ENCODE peak calls at places on chromosomes 2 and 18, in five cellular contexts. A is tibial nerve; E is astrocyte; V is CD8-positive, alpha-beta T cell; C is neural progenitor cell. U is an unnamed sample.

GRCh38 chr18:10131783-10132381 is 218.1 kb downstream of the VAPA start:
- DNase-seq in A (no peak), E (no peak), V (no peak), C (peak; percentile 62), U (no peak)

GRCh38 chr2:61535449-61535848 is 2.7 kb downstream of the XPO1 start:
- DNase-seq in A (no peak), E (no peak), V (no peak), C (no peak), U (no peak)

GRCh38 chr2:57373530-57373929 is 673.1 kb upstream of the VRK2 start:
- DNase-seq in A (no peak), E (peak; percentile 70), V (no peak), C (no peak), U (no peak)

GRCh38 chr2:38533757-38534545 is 68.8 kb downstream of the HNRNPLL start:
- DNase-seq in A (no peak), E (no peak), V (no peak), C (no peak), U (no peak)

GRCh38 chr2:67039701-67040100 is 357.4 kb upstream of the ETAA1 start:
- DNase-seq in A (no peak), E (no peak), V (no peak), C (no peak), U (no peak)

GRCh38 chr2:180010701-180011100 is 3.6 kb upstream of the CWC22 start:
- DNase-seq in A (no peak), E (no peak), V (no peak), C (no peak), U (no peak)

GRCh38 chr2:229980440-229981184 is 58.3 kb downstream of the FBXO36 start:
- DNase-seq in A (peak; percentile 12), E (peak; percentile 67), V (peak; percentile 10), C (peak; percentile 44), U (no peak)

GRCh38 chr18:79438089-79438488 is 42.4 kb downstream of the NFATC1 start:
- DNase-seq in A (no peak), E (no peak), V (no peak), C (no peak), U (no peak)

GRCh38 chr2:178452334-178452733 is 1.2 kb downstream of the PJVK start:
- DNase-seq in A (no peak), E (no peak), V (no peak), C (no peak), U (no peak)

GRCh38 chr2:128695646-128696240 is 377.1 kb upstream of the HS6ST1 start:
- DNase-seq in A (no peak), E (no peak), V (no peak), C (no peak), U (no peak)

GRCh38 chr18:48826271-48826670 is 124.5 kb downstream of the SMAD7 start:
- DNase-seq in A (no peak), E (no peak), V (peak; percentile 8), C (no peak), U (no peak)

GRCh38 chr2:38615237-38615636 is 12.5 kb upstream of the HNRNPLL start:
- DNase-seq in A (no peak), E (peak; percentile 54), V (no peak), C (no peak), U (no peak)

GRCh38 chr2:37705191-37705590 is 33.7 kb upstream of the CDC42EP3 start:
- DNase-seq in A (no peak), E (no peak), V (no peak), C (no peak), U (no peak)

GRCh38 chr18:66280470-66280869 is 323.4 kb downstream of the CDH19 start:
- DNase-seq in A (no peak), E (no peak), V (no peak), C (no peak), U (no peak)

GRCh38 chr2:95029898-95030341 is 4.4 kb downstream of the MAL start:
- DNase-seq in A (no peak), E (no peak), V (no peak), C (no peak), U (no peak)

GRCh38 chr2:217954469-217954868 is 48.3 kb downstream of the TNS1 start:
- DNase-seq in A (no peak), E (no peak), V (no peak), C (no peak), U (no peak)

GRCh38 chr2:170505631-170506270 is 209.4 kb upstream of the SP5 start:
- DNase-seq in A (peak; percentile 74), E (no peak), V (no peak), C (peak; percentile 65), U (no peak)

GRCh38 chr18:21146016-21146415 is 34.4 kb upstream of the ROCK1 start:
- DNase-seq in A (no peak), E (no peak), V (no peak), C (no peak), U (no peak)

GRCh38 chr2:138779451-138780440 is at the start of gene NXPH2:
- DNase-seq in A (no peak), E (no peak), V (no peak), C (peak; percentile 79), U (no peak)

GRCh38 chr18:37450434-37451133 is 115.0 kb downstream of the CELF4 start:
- DNase-seq in A (no peak), E (no peak), V (no peak), C (peak; percentile 94), U (no peak)

GRCh38 chr2:148132400-148132799 is 111.5 kb downstream of the MBD5 start:
- DNase-seq in A (no peak), E (peak; percentile 60), V (no peak), C (no peak), U (no peak)

GRCh38 chr2:237202288-237203030 is 116.8 kb downstream of the COPS8 start:
- DNase-seq in A (no peak), E (no peak), V (no peak), C (no peak), U (no peak)

GRCh38 chr2:127577973-127578372 is 42.5 kb downstream of the MYO7B start:
- DNase-seq in A (no peak), E (no peak), V (peak; percentile 3), C (no peak), U (no peak)

GRCh38 chr2:152363933-152364332 is 29.0 kb downstream of the FMNL2 start:
- DNase-seq in A (no peak), E (no peak), V (no peak), C (no peak), U (no peak)

GRCh38 chr18:45467307-45467706 is 148.0 kb upstream of the SLC14A2 start:
- DNase-seq in A (no peak), E (no peak), V (no peak), C (no peak), U (no peak)

GRCh38 chr2:31886700-31887099 is 124.1 kb downstream of the MEMO1 start:
- DNase-seq in A (no peak), E (no peak), V (no peak), C (peak; percentile 57), U (no peak)

GRCh38 chr2:183665976-183666375 is 541.7 kb downstream of the NUP35 start:
- DNase-seq in A (no peak), E (peak; percentile 61), V (no peak), C (no peak), U (no peak)

GRCh38 chr2:183081908-183082307 is 3.4 kb downstream of the DUSP19 start:
- DNase-seq in A (no peak), E (peak; percentile 47), V (no peak), C (no peak), U (no peak)

GRCh38 chr18:55384551-55385275 is 203.3 kb downstream of the TCF4 start:
- DNase-seq in A (no peak), E (peak; percentile 23), V (no peak), C (peak; percentile 68), U (no peak)

GRCh38 chr2:42102606-42103450 is 55.0 kb downstream of the PKDCC start:
- DNase-seq in A (no peak), E (peak; percentile 35), V (no peak), C (peak; percentile 89), U (no peak)

GRCh38 chr18:62329676-62330454 is 4.8 kb downstream of the TNFRSF11A start:
- DNase-seq in A (no peak), E (peak; percentile 78), V (peak; percentile 48), C (no peak), U (no peak)

GRCh38 chr2:98102878-98103277 is 15.9 kb downstream of the VWA3B start:
- DNase-seq in A (no peak), E (no peak), V (no peak), C (no peak), U (no peak)

GRCh38 chr2:168566974-168567650 is 111.0 kb downstream of the CERS6 start:
- DNase-seq in A (no peak), E (no peak), V (no peak), C (no peak), U (no peak)

GRCh38 chr18:67265464-67266245 is 250.9 kb downstream of the DSEL start:
- DNase-seq in A (no peak), E (peak; percentile 93), V (no peak), C (no peak), U (no peak)

GRCh38 chr2:137223722-137224121 is 458.4 kb downstream of the THSD7B start:
- DNase-seq in A (no peak), E (no peak), V (no peak), C (no peak), U (no peak)

GRCh38 chr2:45886229-45886663 is 234.8 kb downstream of the PRKCE start:
- DNase-seq in A (no peak), E (no peak), V (no peak), C (no peak), U (no peak)

GRCh38 chr2:45889620-45890019 is 238.1 kb downstream of the PRKCE start:
- DNase-seq in A (no peak), E (no peak), V (no peak), C (no peak), U (no peak)

GRCh38 chr2:45889053-45889452 is 237.6 kb downstream of the PRKCE start:
- DNase-seq in A (peak; percentile 34), E (no peak), V (peak; percentile 20), C (peak; percentile 33), U (no peak)

GRCh38 chr2:45888641-45889040 is 237.2 kb downstream of the PRKCE start:
- DNase-seq in A (no peak), E (no peak), V (no peak), C (no peak), U (no peak)

GRCh38 chr2:45888167-45888566 is 236.7 kb downstream of the PRKCE start:
- DNase-seq in A (no peak), E (peak; percentile 32), V (no peak), C (no peak), U (no peak)
- H3K4me1 ChIP-seq in A (no peaks in the 10 kb centered on the region), E (no peaks in the 10 kb centered on the region), V (peaks cover 41% of the 10 kb centered on the region), C (no peaks in the 10 kb centered on the region), U (no peaks in the 10 kb centered on the region)

GRCh38 chr2:72965016-72965415 is 47.7 kb downstream of the EMX1 start:
- DNase-seq in A (no peak), E (no peak), V (no peak), C (no peak), U (no peak)
- H3K4me1 ChIP-seq in A (no peaks in the 10 kb centered on the region), E (no peaks in the 10 kb centered on the region), V (no peaks in the 10 kb centered on the region), C (peaks cover 29% of the 10 kb centered on the region), U (no peaks in the 10 kb centered on the region)

GRCh38 chr2:10222-10875 is 36.0 kb downstream of the FAM110C start:
- DNase-seq in A (no peak), E (no peak), V (no peak), C (peak; percentile 77), U (no peak)
- H3K4me1 ChIP-seq in A (no peaks in the 10 kb centered on the region), E (no peaks in the 10 kb centered on the region), V (no peaks in the 10 kb centered on the region), C (no peaks in the 10 kb centered on the region), U (no peaks in the 10 kb centered on the region)

DNA sequence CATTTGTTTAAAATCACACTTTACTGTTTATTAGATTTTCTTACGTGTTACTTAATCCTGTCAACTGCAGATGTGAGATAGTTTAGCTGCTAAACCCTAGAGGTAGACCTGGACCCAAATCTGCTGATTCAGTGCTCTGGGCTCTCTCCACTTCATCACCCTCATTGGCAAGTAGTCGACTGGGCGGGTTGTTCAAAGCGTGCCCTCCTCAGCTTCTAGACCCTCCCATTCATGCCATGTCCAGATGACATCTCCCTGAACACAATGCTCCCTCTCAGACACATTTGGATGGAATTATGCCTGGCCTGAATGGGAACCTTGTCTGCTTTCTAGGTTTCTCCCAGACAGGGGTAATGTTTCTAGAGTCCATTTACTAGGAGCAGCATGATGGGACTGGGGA is 43.7 kb downstream of the RPIA start:
- DNase-seq in A (no peak), E (no peak), V (no peak), C (no peak), U (no peak)
- H3K4me1 ChIP-seq in A (no peaks in the 10 kb centered on the region), E (peaks cover 21% of the 10 kb centered on the region), V (no peaks in the 10 kb centered on the region), C (no peaks in the 10 kb centered on the region), U (no peaks in the 10 kb centered on the region)

U was measured in effector memory CD4-positive, alpha-beta T cell.